ENCODE peak calls at places on chromosomes 13 and 19, in six cellular contexts. N is WERI-Rb-1, M is GM23338, E is esophagus squamous epithelium, S is stomach, T is adrenal gland. U is an unnamed sample.

GRCh38 chr13:23087884-23088283 is 92.9 kb upstream of the SGCG start:
- DNase-seq in N (peak; percentile 29), M (peak; percentile 70), E (no peak), S (no peak), T (peak; percentile 15), U (no peak)

GRCh38 chr19:55229145-55229788 is 704 bp upstream of the TMEM86B start:
- DNase-seq in N (no peak), M (no peak), E (no peak), S (no peak), T (no peak), U (no peak)

GRCh38 chr13:54633461-54633860 is 1604.8 kb downstream of the OLFM4 start:
- DNase-seq in N (no peak), M (no peak), E (no peak), S (no peak), T (no peak), U (no peak)

GRCh38 chr13:42495751-42496150 is 78.2 kb upstream of the TNFSF11 start:
- DNase-seq in N (no peak), M (no peak), E (no peak), S (no peak), T (no peak), U (peak; percentile 59)

GRCh38 chr19:49635530-49636229 is 4.3 kb downstream of the RRAS start:
- DNase-seq in N (peak; percentile 42), M (peak; percentile 38), E (no peak), S (no peak), T (no peak), U (no peak)

GRCh38 chr13:51317262-51317661 is 22.2 kb upstream of the SERPINE3 start:
- DNase-seq in N (no peak), M (no peak), E (no peak), S (no peak), T (no peak), U (no peak)

GRCh38 chr13:84192125-84192524 is 309.9 kb upstream of the SLITRK1 start:
- DNase-seq in N (no peak), M (no peak), E (no peak), S (no peak), T (no peak), U (no peak)

GRCh38 chr13:45792827-45793303 is 58.7 kb downstream of the SIAH3 start:
- DNase-seq in N (no peak), M (no peak), E (no peak), S (peak; percentile 27), T (no peak), U (no peak)

GRCh38 chr13:106919638-106920037 is 351.7 kb upstream of the ARGLU1 start:
- DNase-seq in N (no peak), M (peak; percentile 26), E (no peak), S (no peak), T (peak; percentile 21), U (no peak)

GRCh38 chr13:110113284-110113764 is 193.6 kb downstream of the COL4A1 start:
- DNase-seq in N (no peak), M (no peak), E (no peak), S (no peak), T (no peak), U (no peak)

GRCh38 chr19:16193466-16193865 is 4.2 kb upstream of the AP1M1 start:
- DNase-seq in N (no peak), M (peak; percentile 73), E (no peak), S (peak; percentile 79), T (no peak), U (no peak)

GRCh38 chr13:25384747-25385270 is 13.0 kb downstream of the ATP8A2 start:
- DNase-seq in N (no peak), M (no peak), E (no peak), S (no peak), T (no peak), U (no peak)

GRCh38 chr13:34967851-34968562 is 25.9 kb downstream of the NBEA start:
- DNase-seq in N (no peak), M (no peak), E (no peak), S (no peak), T (no peak), U (no peak)

GRCh38 chr19:10554760-10555612 is 10.8 kb downstream of the KRI1 start:
- DNase-seq in N (peak; percentile 33), M (no peak), E (no peak), S (no peak), T (no peak), U (no peak)

GRCh38 chr13:34523401-34523800 is 418.7 kb upstream of the NBEA start:
- DNase-seq in N (no peak), M (no peak), E (no peak), S (no peak), T (no peak), U (no peak)

GRCh38 chr19:15869109-15869555 is 28.7 kb downstream of the CYP4F2 start:
- DNase-seq in N (peak; percentile 22), M (peak; percentile 46), E (no peak), S (peak; percentile 42), T (no peak), U (no peak)

GRCh38 chr13:64289702-64290101 is 2874.1 kb upstream of the PCDH20 start:
- DNase-seq in N (no peak), M (peak; percentile 14), E (no peak), S (no peak), T (no peak), U (no peak)

GRCh38 chr13:41931337-41931736 is 29.6 kb downstream of the VWA8 start:
- DNase-seq in N (no peak), M (no peak), E (no peak), S (no peak), T (no peak), U (no peak)

GRCh38 chr13:46315036-46315435 is 72.0 kb downstream of the RUBCNL start:
- DNase-seq in N (no peak), M (no peak), E (no peak), S (no peak), T (no peak), U (no peak)

GRCh38 chr13:99124695-99125334 is 75.8 kb upstream of the UBAC2 start:
- DNase-seq in N (no peak), M (no peak), E (no peak), S (no peak), T (no peak), U (peak; percentile 50)

GRCh38 chr13:114045113-114045735 is 71.3 kb upstream of the C13orf46 start:
- DNase-seq in N (no peak), M (no peak), E (no peak), S (no peak), T (no peak), U (no peak)

GRCh38 chr19:16325161-16325527 is 518 bp downstream of the KLF2 start:
- DNase-seq in N (peak; percentile 55), M (peak; percentile 71), E (no peak), S (no peak), T (no peak), U (peak; percentile 50)

GRCh38 chr19:18220632-18221275 is 5.5 kb downstream of the PDE4C start:
- DNase-seq in N (no peak), M (peak; percentile 95), E (no peak), S (no peak), T (no peak), U (no peak)

GRCh38 chr13:75635621-75636338 is at the start of gene LMO7:
- DNase-seq in N (peak; percentile 40), M (peak; percentile 89), E (no peak), S (peak; percentile 53), T (peak; percentile 52), U (no peak)

GRCh38 chr19:16876904-16877361 is 11.9 kb upstream of the F2RL3 start:
- DNase-seq in N (no peak), M (no peak), E (no peak), S (no peak), T (no peak), U (no peak)

GRCh38 chr19:47032171-47032811 is 12.7 kb downstream of the NPAS1 start:
- DNase-seq in N (peak; percentile 65), M (peak; percentile 94), E (no peak), S (peak; percentile 70), T (no peak), U (peak; percentile 51)

GRCh38 chr19:44003461-44004134 is 841 bp downstream of the ZNF230 start:
- DNase-seq in N (no peak), M (peak; percentile 33), E (no peak), S (no peak), T (peak; percentile 26), U (peak; percentile 44)

GRCh38 chr13:91740811-91741210 is 342.4 kb downstream of the GPC5 start:
- DNase-seq in N (no peak), M (no peak), E (no peak), S (no peak), T (no peak), U (no peak)

GRCh38 chr13:37395544-37395943 is 203.0 kb downstream of the POSTN start:
- DNase-seq in N (no peak), M (peak; percentile 27), E (no peak), S (no peak), T (no peak), U (no peak)

GRCh38 chr13:33793726-33794125 is 24.2 kb upstream of the RFC3 start:
- DNase-seq in N (no peak), M (no peak), E (no peak), S (no peak), T (no peak), U (no peak)

GRCh38 chr13:70339738-70340137 is 231.5 kb upstream of the KLHL1 start:
- DNase-seq in N (peak; percentile 8), M (peak; percentile 83), E (no peak), S (peak; percentile 28), T (peak; percentile 15), U (no peak)

DNA sequence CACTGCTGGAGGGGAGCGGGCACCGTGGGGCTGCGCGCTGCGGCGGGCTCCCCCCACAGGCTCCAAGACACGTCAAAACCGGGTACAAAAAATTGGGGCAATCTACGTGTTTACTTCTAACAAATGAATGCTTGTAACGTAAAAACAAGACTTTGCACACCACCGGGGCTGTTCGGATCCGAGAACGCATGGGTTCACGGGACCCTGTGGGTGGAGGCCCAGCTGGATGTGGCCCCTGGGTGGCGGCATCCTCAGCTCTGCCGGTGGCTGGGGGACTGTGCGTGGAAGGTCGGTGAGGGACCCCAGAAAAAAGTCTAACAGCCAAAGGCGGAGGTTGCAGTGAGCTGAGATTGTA is 10.3 kb upstream of the SLC7A10 start:
- DNase-seq in N (no peak), M (no peak), E (no peak), S (no peak), T (no peak), U (no peak)
- TF ChIP-seq CTCF in N (no peak), M (no peak), E (no peak), S (no peak), T (no peak), U (no peak)

DNA sequence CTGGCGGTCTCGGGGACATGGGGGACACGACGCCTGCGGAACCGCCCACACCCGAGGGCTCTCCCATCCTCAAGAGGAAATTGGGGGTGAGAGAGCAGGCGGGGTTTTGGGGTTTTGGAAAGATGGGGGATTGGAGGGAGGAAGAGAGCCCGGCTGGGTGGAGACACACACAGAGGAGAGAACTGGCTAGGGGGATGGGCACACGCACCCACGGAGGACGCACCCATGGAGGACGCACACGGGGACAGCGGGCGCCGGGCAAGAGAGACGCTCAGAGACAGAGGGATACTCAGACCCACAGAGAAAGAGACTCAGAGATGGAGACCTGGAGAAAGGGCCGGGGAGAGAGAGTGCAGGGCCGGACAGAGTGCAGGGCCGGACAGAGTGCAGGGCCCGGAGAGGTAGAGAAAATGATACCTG is 52.1 kb downstream of the MAP4K1 start:
- DNase-seq in N (no peak), M (no peak), E (no peak), S (no peak), T (no peak), U (no peak)
- H3K4me3 ChIP-seq in N (no peak overlapping the region), M (peak overlapping the region; percentile 47), E (peak overlapping the region; percentile 37), S (peak overlapping the region; percentile 30), T (no peak overlapping the region), U (no peak overlapping the region)

GRCh38 chr13:27915301-27916207 is 4.2 kb upstream of the PDX1 start:
- DNase-seq in N (no peak), M (peak; percentile 19), E (no peak), S (no peak), T (no peak), U (no peak)
- H3K27me3 ChIP-seq in N (peaks cover 98% of the 10 kb centered on the region), M (peaks cover 95% of the 10 kb centered on the region), E (peaks cover 35% of the 10 kb centered on the region), S (peaks cover 16% of the 10 kb centered on the region), T (peaks cover 76% of the 10 kb centered on the region), U (no peaks in the 10 kb centered on the region)

GRCh38 chr19:38974599-38975213 is 836 bp downstream of the FBXO17 start:
- DNase-seq in N (no peak), M (no peak), E (no peak), S (no peak), T (no peak), U (no peak)
- TF ChIP-seq CTCF in N (no peak), M (no peak), E (no peak), S (no peak), T (no peak), U (no peak)

U was measured in GM06990.